ENCODE peak calls at places on chromosomes 16 and 17, in five cellular contexts. One of them, this sample, is unnamed.

GRCh38 chr16:49931931-49932330 is 76.0 kb upstream of the ZNF423 start:
- DNase-seq in CD4-positive, CD25-positive, alpha-beta regulatory T cell: no peak
- DNase-seq in lower lobe of right lung: no peak
- DNase-seq in neural progenitor cell: no peak
- DNase-seq in left ventricle myocardium inferior: no peak
- DNase-seq in this sample: peak; percentile 16

GRCh38 chr17:55317284-55317683 is 52.5 kb downstream of the HLF start:
- DNase-seq in CD4-positive, CD25-positive, alpha-beta regulatory T cell: no peak
- DNase-seq in lower lobe of right lung: no peak
- DNase-seq in neural progenitor cell: no peak
- DNase-seq in left ventricle myocardium inferior: no peak
- DNase-seq in this sample: no peak

GRCh38 chr16:57526498-57526897 is 9.9 kb downstream of the CCDC102A start:
- DNase-seq in CD4-positive, CD25-positive, alpha-beta regulatory T cell: no peak
- DNase-seq in lower lobe of right lung: no peak
- DNase-seq in neural progenitor cell: no peak
- DNase-seq in left ventricle myocardium inferior: no peak
- DNase-seq in this sample: peak; percentile 25

GRCh38 chr17:7747586-7747985 is 30.0 kb downstream of the DNAH2 start:
- DNase-seq in CD4-positive, CD25-positive, alpha-beta regulatory T cell: no peak
- DNase-seq in lower lobe of right lung: no peak
- DNase-seq in neural progenitor cell: no peak
- DNase-seq in left ventricle myocardium inferior: no peak
- DNase-seq in this sample: no peak

GRCh38 chr17:4944163-4944553 is 4.1 kb downstream of the RNF167 start:
- DNase-seq in CD4-positive, CD25-positive, alpha-beta regulatory T cell: peak; percentile 50
- DNase-seq in lower lobe of right lung: no peak
- DNase-seq in neural progenitor cell: no peak
- DNase-seq in left ventricle myocardium inferior: no peak
- DNase-seq in this sample: peak; percentile 51

GRCh38 chr16:57626420-57627170 is 1.8 kb upstream of the ADGRG1 start:
- DNase-seq in CD4-positive, CD25-positive, alpha-beta regulatory T cell: no peak
- DNase-seq in lower lobe of right lung: no peak
- DNase-seq in neural progenitor cell: no peak
- DNase-seq in left ventricle myocardium inferior: no peak
- DNase-seq in this sample: no peak

GRCh38 chr16:77789085-77789611 is 784 bp downstream of the VAT1L start:
- DNase-seq in CD4-positive, CD25-positive, alpha-beta regulatory T cell: no peak
- DNase-seq in lower lobe of right lung: no peak
- DNase-seq in neural progenitor cell: peak; percentile 44
- DNase-seq in left ventricle myocardium inferior: no peak
- DNase-seq in this sample: peak; percentile 48

GRCh38 chr16:14098081-14098480 is 27.0 kb downstream of the MRTFB start:
- DNase-seq in CD4-positive, CD25-positive, alpha-beta regulatory T cell: no peak
- DNase-seq in lower lobe of right lung: no peak
- DNase-seq in neural progenitor cell: no peak
- DNase-seq in left ventricle myocardium inferior: no peak
- DNase-seq in this sample: no peak

GRCh38 chr16:25585526-25585925 is 106.2 kb upstream of the HS3ST4 start:
- DNase-seq in CD4-positive, CD25-positive, alpha-beta regulatory T cell: no peak
- DNase-seq in lower lobe of right lung: no peak
- DNase-seq in neural progenitor cell: no peak
- DNase-seq in left ventricle myocardium inferior: no peak
- DNase-seq in this sample: no peak

GRCh38 chr16:57349212-57350031 is 9.2 kb upstream of the CCL22 start:
- DNase-seq in CD4-positive, CD25-positive, alpha-beta regulatory T cell: no peak
- DNase-seq in lower lobe of right lung: no peak
- DNase-seq in neural progenitor cell: no peak
- DNase-seq in left ventricle myocardium inferior: no peak
- DNase-seq in this sample: peak; percentile 28

GRCh38 chr17:74325743-74326379 is at the start of gene KIF19:
- DNase-seq in CD4-positive, CD25-positive, alpha-beta regulatory T cell: peak; percentile 12
- DNase-seq in lower lobe of right lung: peak; percentile 55
- DNase-seq in neural progenitor cell: peak; percentile 85
- DNase-seq in left ventricle myocardium inferior: peak; percentile 56
- DNase-seq in this sample: peak; percentile 99

GRCh38 chr17:41125064-41125463 is 1.1 kb upstream of the KRTAP4-12 start:
- DNase-seq in CD4-positive, CD25-positive, alpha-beta regulatory T cell: no peak
- DNase-seq in lower lobe of right lung: no peak
- DNase-seq in neural progenitor cell: no peak
- DNase-seq in left ventricle myocardium inferior: no peak
- DNase-seq in this sample: no peak

GRCh38 chr16:84827897-84828296 is 8.1 kb downstream of the CRISPLD2 start:
- DNase-seq in CD4-positive, CD25-positive, alpha-beta regulatory T cell: no peak
- DNase-seq in lower lobe of right lung: no peak
- DNase-seq in neural progenitor cell: no peak
- DNase-seq in left ventricle myocardium inferior: no peak
- DNase-seq in this sample: no peak

GRCh38 chr17:32323784-32324590 is 18.0 kb downstream of the C17orf75 start:
- DNase-seq in CD4-positive, CD25-positive, alpha-beta regulatory T cell: no peak
- DNase-seq in lower lobe of right lung: no peak
- DNase-seq in neural progenitor cell: peak; percentile 60
- DNase-seq in left ventricle myocardium inferior: no peak
- DNase-seq in this sample: peak; percentile 73
- H3K4me3 ChIP-seq in CD4-positive, CD25-positive, alpha-beta regulatory T cell: no peak overlapping the region
- H3K4me3 ChIP-seq in lower lobe of right lung: peak overlapping the region; percentile 38
- H3K4me3 ChIP-seq in neural progenitor cell: no peak overlapping the region
- H3K4me3 ChIP-seq in left ventricle myocardium inferior: peak overlapping the region; percentile 25
- H3K4me3 ChIP-seq in this sample: no peak overlapping the region

GRCh38 chr17:49987290-49987585 is 7.8 kb downstream of the DLX3 start:
- DNase-seq in CD4-positive, CD25-positive, alpha-beta regulatory T cell: no peak
- DNase-seq in lower lobe of right lung: no peak
- DNase-seq in neural progenitor cell: no peak
- DNase-seq in left ventricle myocardium inferior: no peak
- DNase-seq in this sample: peak; percentile 37

GRCh38 chr17:49986396-49987289 is 8.4 kb downstream of the DLX3 start:
- DNase-seq in CD4-positive, CD25-positive, alpha-beta regulatory T cell: no peak
- DNase-seq in lower lobe of right lung: no peak
- DNase-seq in neural progenitor cell: no peak
- DNase-seq in left ventricle myocardium inferior: no peak
- DNase-seq in this sample: peak; percentile 18

GRCh38 chr17:49985310-49985990 is 9.6 kb downstream of the DLX3 start:
- DNase-seq in CD4-positive, CD25-positive, alpha-beta regulatory T cell: no peak
- DNase-seq in lower lobe of right lung: no peak
- DNase-seq in neural progenitor cell: peak; percentile 9
- DNase-seq in left ventricle myocardium inferior: no peak
- DNase-seq in this sample: peak; percentile 16

GRCh38 chr17:49984283-49984682 is 10.7 kb downstream of the DLX3 start:
- DNase-seq in CD4-positive, CD25-positive, alpha-beta regulatory T cell: no peak
- DNase-seq in lower lobe of right lung: no peak
- DNase-seq in neural progenitor cell: peak; percentile 9
- DNase-seq in left ventricle myocardium inferior: no peak
- DNase-seq in this sample: peak; percentile 67

DNA sequence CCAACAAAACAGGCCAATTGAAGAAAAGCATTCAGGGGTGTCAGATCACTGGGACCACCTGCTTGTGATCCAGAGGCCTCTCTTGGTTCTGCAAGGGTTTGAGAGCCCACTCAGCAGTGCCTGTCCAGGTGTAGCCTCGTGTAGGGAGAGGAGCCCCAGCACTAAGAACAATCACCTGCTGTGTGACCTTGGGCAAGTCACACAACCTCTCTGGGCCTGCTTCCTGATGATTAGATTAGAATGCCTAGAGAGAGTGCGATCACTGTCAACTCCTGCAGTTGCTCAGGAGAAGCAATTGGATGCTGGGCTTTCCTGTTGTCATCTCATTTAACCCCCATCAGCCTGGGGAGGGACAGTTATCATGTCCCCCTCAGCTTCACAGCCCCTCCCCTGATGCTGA is 10.2 kb downstream of the DLX3 start:
- DNase-seq in CD4-positive, CD25-positive, alpha-beta regulatory T cell: no peak
- DNase-seq in lower lobe of right lung: no peak
- DNase-seq in neural progenitor cell: no peak
- DNase-seq in left ventricle myocardium inferior: no peak
- DNase-seq in this sample: no peak
- H3K27me3 ChIP-seq in CD4-positive, CD25-positive, alpha-beta regulatory T cell: peaks cover 8% of the 10 kb centered on the region
- H3K27me3 ChIP-seq in lower lobe of right lung: peaks cover 60% of the 10 kb centered on the region
- H3K27me3 ChIP-seq in neural progenitor cell: peaks cover 44% of the 10 kb centered on the region
- H3K27me3 ChIP-seq in left ventricle myocardium inferior: peaks cover 97% of the 10 kb centered on the region
- H3K27me3 ChIP-seq in this sample: peaks cover 47% of the 10 kb centered on the region

GRCh38 chr17:44865921-44866320 is 18.2 kb downstream of the HIGD1B start:
- DNase-seq in CD4-positive, CD25-positive, alpha-beta regulatory T cell: no peak
- DNase-seq in lower lobe of right lung: no peak
- DNase-seq in neural progenitor cell: no peak
- DNase-seq in left ventricle myocardium inferior: no peak
- DNase-seq in this sample: no peak
- H3K36me3 ChIP-seq in CD4-positive, CD25-positive, alpha-beta regulatory T cell: peaks cover 77% of the 10 kb centered on the region
- H3K36me3 ChIP-seq in lower lobe of right lung: peaks cover 98% of the 10 kb centered on the region
- H3K36me3 ChIP-seq in neural progenitor cell: peaks cover 9% of the 10 kb centered on the region
- H3K36me3 ChIP-seq in left ventricle myocardium inferior: peaks cover 87% of the 10 kb centered on the region
- H3K36me3 ChIP-seq in this sample: peaks cover 47% of the 10 kb centered on the region

GRCh38 chr16:89034573-89034961 is 57.6 kb upstream of the CBFA2T3 start:
- DNase-seq in CD4-positive, CD25-positive, alpha-beta regulatory T cell: no peak
- DNase-seq in lower lobe of right lung: peak; percentile 37
- DNase-seq in neural progenitor cell: no peak
- DNase-seq in left ventricle myocardium inferior: no peak
- DNase-seq in this sample: no peak

GRCh38 chr16:89033796-89034572 is 57.0 kb upstream of the CBFA2T3 start:
- DNase-seq in CD4-positive, CD25-positive, alpha-beta regulatory T cell: no peak
- DNase-seq in lower lobe of right lung: peak; percentile 31
- DNase-seq in neural progenitor cell: no peak
- DNase-seq in left ventricle myocardium inferior: no peak
- DNase-seq in this sample: no peak

GRCh38 chr16:89035013-89035697 is 58.1 kb upstream of the CBFA2T3 start:
- DNase-seq in CD4-positive, CD25-positive, alpha-beta regulatory T cell: no peak
- DNase-seq in lower lobe of right lung: no peak
- DNase-seq in neural progenitor cell: peak; percentile 41
- DNase-seq in left ventricle myocardium inferior: no peak
- DNase-seq in this sample: no peak

GRCh38 chr16:89033304-89033703 is 56.3 kb upstream of the CBFA2T3 start:
- DNase-seq in CD4-positive, CD25-positive, alpha-beta regulatory T cell: no peak
- DNase-seq in lower lobe of right lung: no peak
- DNase-seq in neural progenitor cell: no peak
- DNase-seq in left ventricle myocardium inferior: no peak
- DNase-seq in this sample: no peak

DNA sequence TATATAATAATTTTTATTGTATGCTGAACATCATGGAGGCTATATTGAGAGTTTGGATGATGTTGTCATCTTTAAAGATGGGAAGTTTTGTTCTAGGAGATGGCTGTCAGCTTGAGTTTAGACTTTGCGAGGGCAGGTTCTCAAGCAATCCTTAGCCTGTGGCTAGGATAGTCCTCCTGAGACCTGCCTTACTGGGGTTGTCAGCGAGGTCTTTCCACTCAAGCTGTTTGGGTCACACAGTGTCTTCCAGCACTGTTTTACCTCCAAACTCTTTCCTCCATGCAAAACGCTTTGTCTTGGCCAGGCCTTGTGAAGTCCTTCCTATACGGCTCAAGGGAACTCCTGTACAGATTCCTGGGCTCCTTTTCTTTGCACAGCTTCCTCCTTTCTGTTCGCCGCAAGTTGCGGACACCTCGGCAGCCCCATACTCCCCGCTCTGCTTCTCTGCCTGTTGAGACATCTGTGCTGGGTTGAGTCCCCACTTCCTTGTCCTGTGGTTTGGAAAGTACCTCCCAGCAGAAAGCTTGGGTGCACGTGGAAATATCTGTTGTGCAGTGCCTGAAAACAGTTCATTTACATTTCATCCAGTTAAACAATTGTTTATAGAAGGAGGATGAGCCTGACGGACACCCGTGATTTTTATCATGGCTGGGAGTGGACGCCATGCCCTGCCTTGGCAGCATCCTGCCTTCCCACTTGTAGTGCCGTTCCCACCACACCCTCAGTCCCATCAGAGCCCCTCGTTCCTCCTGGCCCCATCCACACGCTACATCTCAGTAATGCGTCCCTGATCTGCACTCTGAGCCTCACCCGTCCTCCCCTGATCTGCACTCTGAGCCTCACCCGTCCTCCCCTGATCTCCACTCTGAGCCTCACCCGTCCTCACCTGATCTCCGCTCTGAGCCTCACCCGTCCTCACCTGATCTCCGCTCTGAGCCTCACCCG is 55.0 kb upstream of the CBFA2T3 start:
- DNase-seq in CD4-positive, CD25-positive, alpha-beta regulatory T cell: peak; percentile 17
- DNase-seq in lower lobe of right lung: peak; percentile 81
- DNase-seq in neural progenitor cell: no peak
- DNase-seq in left ventricle myocardium inferior: peak; percentile 28
- DNase-seq in this sample: no peak
- H3K4me3 ChIP-seq in CD4-positive, CD25-positive, alpha-beta regulatory T cell: peak overlapping the region; percentile 68
- H3K4me3 ChIP-seq in lower lobe of right lung: no peak overlapping the region
- H3K4me3 ChIP-seq in neural progenitor cell: no peak overlapping the region
- H3K4me3 ChIP-seq in left ventricle myocardium inferior: no peak overlapping the region
- H3K4me3 ChIP-seq in this sample: no peak overlapping the region

DNA sequence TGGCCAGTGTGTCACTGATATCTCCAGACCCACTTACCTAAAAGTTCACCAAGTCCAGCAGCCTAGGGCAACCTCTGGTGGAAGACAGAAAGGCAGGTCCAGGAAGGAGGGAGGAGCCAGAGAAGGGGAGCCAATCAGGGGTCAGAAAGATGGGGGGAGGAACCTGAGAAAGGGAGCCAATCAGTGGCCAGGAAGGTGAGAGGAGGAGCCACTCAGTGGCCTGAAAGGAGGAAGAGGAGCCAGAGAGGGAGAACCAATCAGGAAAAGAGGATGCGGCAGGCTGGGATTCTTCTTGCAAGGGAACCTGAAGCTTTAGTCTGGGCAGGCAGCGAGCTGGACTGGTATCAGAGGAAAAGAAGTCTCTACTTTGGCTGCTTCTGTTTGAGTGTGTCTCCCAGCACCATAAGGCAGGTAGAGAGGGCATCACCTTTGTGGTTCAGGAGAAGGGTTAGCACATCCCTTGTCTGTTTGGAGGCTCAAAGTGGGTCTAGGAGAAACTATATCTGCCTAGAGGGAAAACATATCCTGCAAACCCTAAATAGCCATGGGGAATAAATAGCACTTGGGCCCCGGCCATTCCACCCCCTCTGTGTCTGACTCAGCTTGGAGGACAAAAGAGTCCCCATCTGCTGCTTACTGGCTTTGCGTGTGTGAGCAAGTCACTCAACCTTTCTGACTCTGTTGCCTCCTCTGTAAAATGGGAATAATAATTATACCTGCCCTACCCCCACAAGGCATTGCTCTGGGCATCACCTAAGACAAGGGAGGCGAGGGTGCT is 43.4 kb upstream of the CRHR1 start:
- DNase-seq in CD4-positive, CD25-positive, alpha-beta regulatory T cell: no peak
- DNase-seq in lower lobe of right lung: no peak
- DNase-seq in neural progenitor cell: peak; percentile 93
- DNase-seq in left ventricle myocardium inferior: no peak
- DNase-seq in this sample: peak; percentile 97
- H3K27me3 ChIP-seq in CD4-positive, CD25-positive, alpha-beta regulatory T cell: peaks cover 5% of the 10 kb centered on the region
- H3K27me3 ChIP-seq in lower lobe of right lung: peaks cover 14% of the 10 kb centered on the region
- H3K27me3 ChIP-seq in neural progenitor cell: peaks cover 73% of the 10 kb centered on the region
- H3K27me3 ChIP-seq in left ventricle myocardium inferior: peaks cover 52% of the 10 kb centered on the region
- H3K27me3 ChIP-seq in this sample: peaks cover 22% of the 10 kb centered on the region

GRCh38 chr17:81580481-81580880 is 28.3 kb upstream of the FAAP100 start:
- DNase-seq in CD4-positive, CD25-positive, alpha-beta regulatory T cell: no peak
- DNase-seq in lower lobe of right lung: no peak
- DNase-seq in neural progenitor cell: no peak
- DNase-seq in left ventricle myocardium inferior: no peak
- DNase-seq in this sample: no peak

GRCh38 chr17:81582769-81583168 is 30.6 kb upstream of the FAAP100 start:
- DNase-seq in CD4-positive, CD25-positive, alpha-beta regulatory T cell: no peak
- DNase-seq in lower lobe of right lung: no peak
- DNase-seq in neural progenitor cell: no peak
- DNase-seq in left ventricle myocardium inferior: no peak
- DNase-seq in this sample: no peak

GRCh38 chr17:81579821-81580321 is 27.7 kb upstream of the FAAP100 start:
- DNase-seq in CD4-positive, CD25-positive, alpha-beta regulatory T cell: no peak
- DNase-seq in lower lobe of right lung: no peak
- DNase-seq in neural progenitor cell: no peak
- DNase-seq in left ventricle myocardium inferior: no peak
- DNase-seq in this sample: peak; percentile 39

GRCh38 chr17:81582341-81582740 is 30.2 kb upstream of the FAAP100 start:
- DNase-seq in CD4-positive, CD25-positive, alpha-beta regulatory T cell: no peak
- DNase-seq in lower lobe of right lung: no peak
- DNase-seq in neural progenitor cell: no peak
- DNase-seq in left ventricle myocardium inferior: no peak
- DNase-seq in this sample: no peak

GRCh38 chr17:81581758-81582157 is 29.6 kb upstream of the FAAP100 start:
- DNase-seq in CD4-positive, CD25-positive, alpha-beta regulatory T cell: no peak
- DNase-seq in lower lobe of right lung: no peak
- DNase-seq in neural progenitor cell: no peak
- DNase-seq in left ventricle myocardium inferior: no peak
- DNase-seq in this sample: no peak
- H3K36me3 ChIP-seq in CD4-positive, CD25-positive, alpha-beta regulatory T cell: peaks cover 57% of the 10 kb centered on the region
- H3K36me3 ChIP-seq in lower lobe of right lung: peaks cover 89% of the 10 kb centered on the region
- H3K36me3 ChIP-seq in neural progenitor cell: no peaks in the 10 kb centered on the region
- H3K36me3 ChIP-seq in left ventricle myocardium inferior: peaks cover 78% of the 10 kb centered on the region
- H3K36me3 ChIP-seq in this sample: peaks cover 30% of the 10 kb centered on the region